ENCODE peak calls at places on chromosomes 7 and 10, in eight cellular contexts. One of them, this sample, is unnamed.

GRCh38 chr10:21507066-21507669 is 18.3 kb downstream of the SKIDA1 start:
- DNase-seq in A549: no peak
- DNase-seq in IMR-90: no peak
- DNase-seq in CD8-positive, alpha-beta T cell: no peak
- DNase-seq in H1: no peak
- DNase-seq in gastrocnemius medialis: no peak
- DNase-seq in right lobe of liver: no peak
- DNase-seq in AG04450: no peak
- DNase-seq in this sample: no peak

GRCh38 chr10:102384606-102385429 is 10.7 kb upstream of the NFKB2 start:
- DNase-seq in CD8-positive, alpha-beta T cell: no peak
- DNase-seq in gastrocnemius medialis: no peak
- DNase-seq in right lobe of liver: no peak
- DNase-seq in IMR-90: peak; percentile 40
- DNase-seq in H1: no peak
- DNase-seq in A549: no peak
- DNase-seq in AG04450: no peak
- DNase-seq in this sample: no peak

GRCh38 chr7:130371059-130371458 is 9.2 kb upstream of the CPA1 start:
- DNase-seq in IMR-90: peak; percentile 52
- DNase-seq in AG04450: no peak
- DNase-seq in A549: no peak
- DNase-seq in CD8-positive, alpha-beta T cell: no peak
- DNase-seq in H1: no peak
- DNase-seq in gastrocnemius medialis: peak; percentile 72
- DNase-seq in right lobe of liver: no peak
- DNase-seq in this sample: peak; percentile 82

GRCh38 chr7:144786522-144786921 is 49.3 kb downstream of the TPK1 start:
- DNase-seq in IMR-90: no peak
- DNase-seq in A549: no peak
- DNase-seq in AG04450: no peak
- DNase-seq in CD8-positive, alpha-beta T cell: no peak
- DNase-seq in right lobe of liver: no peak
- DNase-seq in H1: no peak
- DNase-seq in gastrocnemius medialis: no peak
- DNase-seq in this sample: no peak

GRCh38 chr10:28664369-28664740 is 13.0 kb upstream of the BAMBI start:
- DNase-seq in CD8-positive, alpha-beta T cell: no peak
- DNase-seq in A549: no peak
- DNase-seq in gastrocnemius medialis: no peak
- DNase-seq in H1: no peak
- DNase-seq in AG04450: peak; percentile 33
- DNase-seq in right lobe of liver: no peak
- DNase-seq in IMR-90: peak; percentile 79
- DNase-seq in this sample: peak; percentile 54

GRCh38 chr7:87627634-87627994 is 584 bp upstream of the RUNDC3B start:
- DNase-seq in CD8-positive, alpha-beta T cell: no peak
- DNase-seq in H1: no peak
- DNase-seq in right lobe of liver: peak; percentile 53
- DNase-seq in IMR-90: no peak
- DNase-seq in gastrocnemius medialis: no peak
- DNase-seq in AG04450: no peak
- DNase-seq in A549: peak; percentile 7
- DNase-seq in this sample: no peak

GRCh38 chr7:16801111-16801542 is 3.7 kb downstream of the AGR2 start:
- DNase-seq in CD8-positive, alpha-beta T cell: no peak
- DNase-seq in right lobe of liver: no peak
- DNase-seq in AG04450: peak; percentile 34
- DNase-seq in gastrocnemius medialis: no peak
- DNase-seq in A549: peak; percentile 80
- DNase-seq in H1: no peak
- DNase-seq in IMR-90: peak; percentile 83
- DNase-seq in this sample: no peak

GRCh38 chr7:100372256-100372655 is 1.0 kb upstream of the PILRA start:
- DNase-seq in IMR-90: peak; percentile 69
- DNase-seq in CD8-positive, alpha-beta T cell: no peak
- DNase-seq in gastrocnemius medialis: no peak
- DNase-seq in right lobe of liver: no peak
- DNase-seq in H1: no peak
- DNase-seq in AG04450: peak; percentile 15
- DNase-seq in A549: no peak
- DNase-seq in this sample: no peak

GRCh38 chr10:70052462-70053211 is at the start of gene MACROH2A2:
- DNase-seq in IMR-90: peak; percentile 66
- DNase-seq in A549: peak; percentile 82
- DNase-seq in AG04450: no peak
- DNase-seq in gastrocnemius medialis: peak; percentile 22
- DNase-seq in CD8-positive, alpha-beta T cell: no peak
- DNase-seq in H1: peak; percentile 43
- DNase-seq in right lobe of liver: peak; percentile 68
- DNase-seq in this sample: peak; percentile 74

GRCh38 chr7:81161459-81162075 is 242.7 kb upstream of the SEMA3C start:
- DNase-seq in gastrocnemius medialis: peak; percentile 61
- DNase-seq in IMR-90: peak; percentile 98
- DNase-seq in AG04450: peak; percentile 80
- DNase-seq in right lobe of liver: no peak
- DNase-seq in H1: no peak
- DNase-seq in CD8-positive, alpha-beta T cell: no peak
- DNase-seq in A549: peak; percentile 85
- DNase-seq in this sample: no peak

GRCh38 chr7:28069788-28070187 is 110.8 kb downstream of the JAZF1 start:
- DNase-seq in A549: no peak
- DNase-seq in IMR-90: peak; percentile 79
- DNase-seq in AG04450: no peak
- DNase-seq in CD8-positive, alpha-beta T cell: no peak
- DNase-seq in gastrocnemius medialis: peak; percentile 39
- DNase-seq in right lobe of liver: no peak
- DNase-seq in H1: no peak
- DNase-seq in this sample: peak; percentile 28

GRCh38 chr10:31320598-31321211 is 1.7 kb downstream of the ZEB1 start:
- DNase-seq in A549: peak; percentile 54
- DNase-seq in CD8-positive, alpha-beta T cell: peak; percentile 58
- DNase-seq in IMR-90: peak; percentile 59
- DNase-seq in AG04450: no peak
- DNase-seq in right lobe of liver: peak; percentile 54
- DNase-seq in H1: no peak
- DNase-seq in gastrocnemius medialis: peak; percentile 46
- DNase-seq in this sample: peak; percentile 78

GRCh38 chr10:81570878-81571794 is 303.9 kb upstream of the NRG3 start:
- DNase-seq in A549: no peak
- DNase-seq in gastrocnemius medialis: no peak
- DNase-seq in right lobe of liver: no peak
- DNase-seq in AG04450: no peak
- DNase-seq in CD8-positive, alpha-beta T cell: no peak
- DNase-seq in IMR-90: no peak
- DNase-seq in H1: no peak
- DNase-seq in this sample: no peak

GRCh38 chr7:130303982-130304381 is 11.0 kb downstream of the CPA4 start:
- DNase-seq in A549: no peak
- DNase-seq in right lobe of liver: no peak
- DNase-seq in AG04450: no peak
- DNase-seq in IMR-90: no peak
- DNase-seq in CD8-positive, alpha-beta T cell: no peak
- DNase-seq in gastrocnemius medialis: no peak
- DNase-seq in H1: no peak
- DNase-seq in this sample: no peak

GRCh38 chr7:21911341-21911875 is 34.3 kb downstream of the CDCA7L start:
- DNase-seq in H1: no peak
- DNase-seq in gastrocnemius medialis: no peak
- DNase-seq in AG04450: no peak
- DNase-seq in A549: no peak
- DNase-seq in right lobe of liver: no peak
- DNase-seq in CD8-positive, alpha-beta T cell: no peak
- DNase-seq in IMR-90: peak; percentile 7
- DNase-seq in this sample: no peak

GRCh38 chr7:133320887-133321286 is 68.0 kb downstream of the EXOC4 start:
- DNase-seq in right lobe of liver: no peak
- DNase-seq in AG04450: no peak
- DNase-seq in gastrocnemius medialis: no peak
- DNase-seq in H1: no peak
- DNase-seq in A549: no peak
- DNase-seq in IMR-90: no peak
- DNase-seq in CD8-positive, alpha-beta T cell: no peak
- DNase-seq in this sample: no peak

DNA sequence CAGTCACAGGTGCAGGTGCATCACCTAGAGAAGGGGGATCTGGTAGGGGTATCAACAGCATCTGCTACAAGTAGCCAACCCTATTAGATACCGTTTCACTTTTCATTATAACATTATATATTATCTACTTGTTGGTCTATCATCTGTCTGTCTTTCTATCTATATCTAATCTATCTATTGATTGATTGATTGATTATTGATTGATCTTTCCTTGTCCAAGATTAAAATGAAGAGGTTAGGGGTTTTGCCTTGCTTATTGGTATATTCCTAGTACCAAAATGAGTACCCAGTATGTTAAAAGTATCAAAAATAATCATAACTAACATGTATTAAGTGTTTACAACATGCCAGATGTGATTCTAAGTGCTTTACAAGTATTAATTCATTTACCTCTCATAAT is 121.5 kb downstream of the GPR158 start:
- DNase-seq in AG04450: no peak
- DNase-seq in A549: no peak
- DNase-seq in IMR-90: no peak
- DNase-seq in CD8-positive, alpha-beta T cell: no peak
- DNase-seq in right lobe of liver: no peak
- DNase-seq in H1: no peak
- DNase-seq in gastrocnemius medialis: no peak
- DNase-seq in this sample: no peak
- TF ChIP-seq CTCF in AG04450: no peak
- TF ChIP-seq CTCF in A549: no peak
- TF ChIP-seq CTCF in IMR-90: no peak
- TF ChIP-seq CTCF in CD8-positive, alpha-beta T cell: no peak
- TF ChIP-seq CTCF in right lobe of liver: no peak
- TF ChIP-seq CTCF in H1: no peak
- TF ChIP-seq CTCF in gastrocnemius medialis: no peak
- TF ChIP-seq CTCF in this sample: no peak

DNA sequence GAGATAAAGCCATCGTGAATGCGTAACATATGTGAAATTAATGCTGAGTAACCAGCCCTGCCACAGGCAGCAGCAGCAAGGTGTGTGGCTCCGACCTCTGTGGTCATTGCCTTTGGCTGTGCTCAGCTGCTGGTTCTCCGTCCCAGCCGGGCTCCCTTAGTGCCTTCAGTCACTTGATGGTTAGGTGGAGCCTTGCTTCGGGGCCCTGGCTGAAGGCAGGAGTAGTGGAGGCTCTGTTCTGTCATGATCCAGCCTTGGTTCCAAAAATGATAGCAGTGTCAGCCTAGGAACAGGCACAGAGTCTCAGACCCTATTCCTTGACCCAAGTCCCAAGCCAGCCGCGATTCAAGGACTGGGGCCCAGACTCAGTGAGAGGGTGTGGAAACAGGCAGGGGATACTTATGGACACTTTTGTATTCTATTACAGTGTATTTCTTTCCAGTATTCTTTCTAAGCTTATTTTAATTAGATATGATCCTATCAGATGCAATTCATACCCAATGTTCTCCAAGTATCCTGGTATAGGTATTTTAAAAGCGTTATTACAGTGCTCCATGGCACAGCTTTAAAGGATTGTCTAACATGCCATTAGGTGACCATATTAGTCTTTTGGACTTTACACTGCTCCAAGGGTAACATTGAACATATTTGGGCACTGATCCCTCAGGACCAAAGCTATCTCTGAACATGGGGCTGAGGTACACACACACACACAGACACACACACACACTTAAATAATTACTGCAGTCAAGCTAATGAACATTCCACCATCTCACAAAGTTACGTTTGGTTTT is 9.0 kb downstream of the SCART1 start:
- DNase-seq in CD8-positive, alpha-beta T cell: no peak
- DNase-seq in H1: no peak
- DNase-seq in right lobe of liver: no peak
- DNase-seq in IMR-90: no peak
- DNase-seq in gastrocnemius medialis: no peak
- DNase-seq in A549: no peak
- DNase-seq in AG04450: no peak
- DNase-seq in this sample: no peak
- H3K9me3 ChIP-seq in CD8-positive, alpha-beta T cell: no peaks in the 10 kb centered on the region
- H3K9me3 ChIP-seq in H1: peaks cover 89% of the 10 kb centered on the region
- H3K9me3 ChIP-seq in right lobe of liver: no peaks in the 10 kb centered on the region
- H3K9me3 ChIP-seq in IMR-90: no peaks in the 10 kb centered on the region
- H3K9me3 ChIP-seq in gastrocnemius medialis: no peaks in the 10 kb centered on the region
- H3K9me3 ChIP-seq in A549: no peaks in the 10 kb centered on the region
- H3K9me3 ChIP-seq in AG04450: peaks cover 17% of the 10 kb centered on the region
- H3K9me3 ChIP-seq in this sample: no peaks in the 10 kb centered on the region

DNA sequence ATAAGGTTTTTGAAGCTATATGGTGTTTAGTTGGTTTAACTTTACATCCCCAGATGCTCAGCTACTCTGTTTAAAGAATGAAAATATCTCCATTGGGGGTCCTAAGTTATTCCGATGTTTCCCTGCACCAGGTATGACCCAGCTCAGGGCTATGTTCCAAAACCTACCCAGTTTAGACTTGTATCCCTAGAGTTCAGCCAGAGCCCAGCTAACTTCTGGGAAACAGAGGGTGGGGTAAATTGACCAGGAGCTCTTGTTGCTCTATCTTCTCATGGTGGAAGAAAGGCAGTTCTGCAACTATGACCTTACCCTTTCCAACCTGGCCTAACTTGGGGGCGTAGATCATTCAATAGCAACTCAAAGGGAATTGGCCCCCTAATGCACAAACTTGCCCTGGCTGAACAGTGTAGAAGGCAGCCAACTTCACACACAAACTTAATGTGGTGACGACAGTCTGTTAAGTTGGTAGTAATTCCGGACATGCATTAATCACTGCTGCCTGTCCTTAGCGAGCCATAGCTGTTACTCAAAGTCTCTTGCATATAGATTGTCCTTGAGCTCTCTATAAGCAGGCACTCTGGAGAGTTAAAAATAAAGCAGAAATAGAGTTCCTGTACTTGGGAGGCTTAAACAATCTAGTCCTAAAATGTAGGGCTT is 5.4 kb upstream of the ZNRF2 start:
- DNase-seq in A549: no peak
- DNase-seq in H1: no peak
- DNase-seq in CD8-positive, alpha-beta T cell: no peak
- DNase-seq in IMR-90: no peak
- DNase-seq in right lobe of liver: no peak
- DNase-seq in AG04450: no peak
- DNase-seq in gastrocnemius medialis: no peak
- DNase-seq in this sample: no peak
- TF ChIP-seq CTCF in A549: no peak
- TF ChIP-seq CTCF in H1: no peak
- TF ChIP-seq CTCF in CD8-positive, alpha-beta T cell: no peak
- TF ChIP-seq CTCF in IMR-90: no peak
- TF ChIP-seq CTCF in right lobe of liver: no peak
- TF ChIP-seq CTCF in AG04450: no peak
- TF ChIP-seq CTCF in gastrocnemius medialis: no peak
- TF ChIP-seq CTCF in this sample: no peak

DNA sequence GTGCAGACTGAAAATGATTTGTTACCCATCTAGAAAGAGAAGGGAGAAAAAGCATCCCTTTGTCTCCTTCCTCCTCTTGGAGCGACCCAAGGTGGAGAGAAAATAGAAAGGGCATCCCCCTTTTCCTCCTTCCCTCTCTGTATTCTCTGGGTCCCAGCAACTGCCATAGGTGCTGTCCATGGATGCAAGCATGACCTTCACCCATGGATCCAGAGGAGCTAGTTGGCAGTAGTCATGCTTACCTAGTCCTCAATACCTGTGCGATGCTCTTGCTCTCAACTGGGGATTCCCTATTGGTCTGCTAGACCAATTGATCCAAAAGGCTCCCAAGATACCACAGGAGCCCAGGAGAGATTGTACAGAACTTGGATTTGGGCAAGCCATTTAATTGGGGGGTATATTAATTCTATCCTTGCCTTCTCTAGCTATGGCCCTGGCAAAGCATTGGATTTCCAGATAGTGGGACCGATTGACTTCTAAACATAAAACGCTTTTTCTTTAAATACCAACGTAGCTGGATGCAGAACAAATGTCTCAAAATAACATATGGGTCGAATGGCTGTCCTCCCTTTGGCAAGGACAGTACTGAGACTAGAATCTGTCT is 547.8 kb upstream of the IGFBP3 start:
- DNase-seq in H1: no peak
- DNase-seq in AG04450: no peak
- DNase-seq in CD8-positive, alpha-beta T cell: no peak
- DNase-seq in A549: peak; percentile 46
- DNase-seq in right lobe of liver: no peak
- DNase-seq in gastrocnemius medialis: no peak
- DNase-seq in IMR-90: peak; percentile 35
- DNase-seq in this sample: no peak
- H3K9me3 ChIP-seq in H1: peaks cover 52% of the 10 kb centered on the region
- H3K9me3 ChIP-seq in AG04450: peaks cover 45% of the 10 kb centered on the region
- H3K9me3 ChIP-seq in CD8-positive, alpha-beta T cell: peaks cover 12% of the 10 kb centered on the region
- H3K9me3 ChIP-seq in A549: peaks cover 27% of the 10 kb centered on the region
- H3K9me3 ChIP-seq in right lobe of liver: peaks cover 4% of the 10 kb centered on the region
- H3K9me3 ChIP-seq in gastrocnemius medialis: peaks cover 6% of the 10 kb centered on the region
- H3K9me3 ChIP-seq in IMR-90: peaks cover 54% of the 10 kb centered on the region
- H3K9me3 ChIP-seq in this sample: peaks cover 67% of the 10 kb centered on the region